ENCODE peak calls at places on chromosome 17, in five cellular contexts. One of them, this sample, is unnamed.

GRCh38 chr17:40819528-40820125 is 2.8 kb downstream of the KRT10 start:
- DNase-seq in trophoblast cell: peak; percentile 49
- DNase-seq in neuronal stem cell: no peak
- DNase-seq in H9: no peak
- DNase-seq in H1: no peak
- DNase-seq in this sample: peak; percentile 34

GRCh38 chr17:64777413-64778101 is 115.5 kb upstream of the SMURF2 start:
- DNase-seq in H1: no peak
- DNase-seq in neuronal stem cell: no peak
- DNase-seq in trophoblast cell: peak; percentile 32
- DNase-seq in H9: no peak
- DNase-seq in this sample: no peak

GRCh38 chr17:957856-958421 is 21.6 kb downstream of the NXN start:
- DNase-seq in trophoblast cell: no peak
- DNase-seq in H1: no peak
- DNase-seq in H9: no peak
- DNase-seq in neuronal stem cell: no peak
- DNase-seq in this sample: peak; percentile 47

GRCh38 chr17:20032636-20033035 is 23.5 kb downstream of the SPECC1 start:
- DNase-seq in trophoblast cell: no peak
- DNase-seq in neuronal stem cell: no peak
- DNase-seq in H9: no peak
- DNase-seq in H1: no peak
- DNase-seq in this sample: no peak

GRCh38 chr17:2357237-2357636 is 19.9 kb downstream of the SGSM2 start:
- DNase-seq in neuronal stem cell: no peak
- DNase-seq in H9: no peak
- DNase-seq in trophoblast cell: no peak
- DNase-seq in H1: no peak
- DNase-seq in this sample: no peak

GRCh38 chr17:50675627-50676026 is 32.1 kb downstream of the ANKRD40 start:
- DNase-seq in neuronal stem cell: no peak
- DNase-seq in H9: no peak
- DNase-seq in trophoblast cell: no peak
- DNase-seq in H1: no peak
- DNase-seq in this sample: no peak

GRCh38 chr17:73104450-73104849 is 12.0 kb upstream of the SLC39A11 start:
- DNase-seq in trophoblast cell: no peak
- DNase-seq in H9: no peak
- DNase-seq in neuronal stem cell: no peak
- DNase-seq in H1: no peak
- DNase-seq in this sample: no peak

GRCh38 chr17:6703751-6704150 is 9.4 kb downstream of the SLC13A5 start:
- DNase-seq in neuronal stem cell: no peak
- DNase-seq in H9: no peak
- DNase-seq in trophoblast cell: no peak
- DNase-seq in H1: no peak
- DNase-seq in this sample: no peak

GRCh38 chr17:50613596-50613995 is 21.1 kb upstream of the ABCC3 start:
- DNase-seq in H1: no peak
- DNase-seq in trophoblast cell: no peak
- DNase-seq in H9: no peak
- DNase-seq in neuronal stem cell: no peak
- DNase-seq in this sample: no peak

GRCh38 chr17:81049973-81050551 is 15.1 kb downstream of the BAIAP2 start:
- DNase-seq in neuronal stem cell: no peak
- DNase-seq in H1: no peak
- DNase-seq in H9: peak; percentile 48
- DNase-seq in trophoblast cell: peak; percentile 95
- DNase-seq in this sample: peak; percentile 72

GRCh38 chr17:2996208-2996855 is 67.1 kb downstream of the OR1D5 start:
- DNase-seq in H1: no peak
- DNase-seq in neuronal stem cell: no peak
- DNase-seq in H9: no peak
- DNase-seq in trophoblast cell: no peak
- DNase-seq in this sample: no peak

GRCh38 chr17:53722407-53722806 is 100.3 kb upstream of the KIF2B start:
- DNase-seq in H1: peak; percentile 21
- DNase-seq in H9: no peak
- DNase-seq in neuronal stem cell: no peak
- DNase-seq in trophoblast cell: no peak
- DNase-seq in this sample: peak; percentile 91

GRCh38 chr17:28969706-28970393 is 18.5 kb upstream of the PHF12 start:
- DNase-seq in trophoblast cell: peak; percentile 73
- DNase-seq in H9: no peak
- DNase-seq in H1: no peak
- DNase-seq in neuronal stem cell: no peak
- DNase-seq in this sample: no peak

GRCh38 chr17:74446551-74447500 is 14.9 kb downstream of the GPRC5C start:
- DNase-seq in trophoblast cell: no peak
- DNase-seq in H1: no peak
- DNase-seq in H9: no peak
- DNase-seq in neuronal stem cell: no peak
- DNase-seq in this sample: no peak

GRCh38 chr17:47882247-47882646 is 13.8 kb upstream of the SP2 start:
- DNase-seq in H9: no peak
- DNase-seq in neuronal stem cell: no peak
- DNase-seq in trophoblast cell: no peak
- DNase-seq in H1: no peak
- DNase-seq in this sample: peak; percentile 54

GRCh38 chr17:7590743-7591142 is 849 bp upstream of the SOX15 start:
- DNase-seq in H1: no peak
- DNase-seq in neuronal stem cell: peak; percentile 74
- DNase-seq in trophoblast cell: no peak
- DNase-seq in H9: peak; percentile 86
- DNase-seq in this sample: peak; percentile 54

GRCh38 chr17:81489012-81489968 is 23.3 kb downstream of the ACTG1 start:
- DNase-seq in H9: peak; percentile 69
- DNase-seq in H1: no peak
- DNase-seq in trophoblast cell: no peak
- DNase-seq in neuronal stem cell: no peak
- DNase-seq in this sample: no peak

GRCh38 chr17:46772013-46772878 is 46.2 kb downstream of the WNT3 start:
- DNase-seq in neuronal stem cell: peak; percentile 59
- DNase-seq in H1: peak; percentile 86
- DNase-seq in H9: peak; percentile 97
- DNase-seq in trophoblast cell: peak; percentile 30
- DNase-seq in this sample: peak; percentile 32

GRCh38 chr17:81603846-81604610 is 32.9 kb downstream of the NPLOC4 start:
- DNase-seq in H1: no peak
- DNase-seq in neuronal stem cell: no peak
- DNase-seq in H9: no peak
- DNase-seq in trophoblast cell: peak; percentile 90
- DNase-seq in this sample: no peak

GRCh38 chr17:5630434-5630833 is 46.1 kb upstream of the NLRP1 start:
- DNase-seq in trophoblast cell: peak; percentile 15
- DNase-seq in H9: no peak
- DNase-seq in neuronal stem cell: no peak
- DNase-seq in H1: no peak
- DNase-seq in this sample: no peak

GRCh38 chr17:19348081-19348650 is 14.4 kb downstream of the B9D1 start:
- DNase-seq in trophoblast cell: no peak
- DNase-seq in H1: no peak
- DNase-seq in H9: no peak
- DNase-seq in neuronal stem cell: no peak
- DNase-seq in this sample: no peak

GRCh38 chr17:15966879-15967248 is 21.9 kb downstream of the ADORA2B start:
- DNase-seq in H1: no peak
- DNase-seq in H9: peak; percentile 91
- DNase-seq in trophoblast cell: no peak
- DNase-seq in neuronal stem cell: no peak
- DNase-seq in this sample: no peak

GRCh38 chr17:29927546-29927945 is 2.5 kb downstream of the SSH2 start:
- DNase-seq in H1: no peak
- DNase-seq in neuronal stem cell: no peak
- DNase-seq in H9: no peak
- DNase-seq in trophoblast cell: no peak
- DNase-seq in this sample: peak; percentile 6

GRCh38 chr17:45705123-45706009 is 78.8 kb upstream of the CRHR1 start:
- DNase-seq in H9: no peak
- DNase-seq in trophoblast cell: peak; percentile 47
- DNase-seq in neuronal stem cell: no peak
- DNase-seq in H1: no peak
- DNase-seq in this sample: no peak

GRCh38 chr17:39150795-39151679 is at the start of gene PLXDC1:
- DNase-seq in H1: no peak
- DNase-seq in H9: no peak
- DNase-seq in trophoblast cell: no peak
- DNase-seq in neuronal stem cell: no peak
- DNase-seq in this sample: no peak

GRCh38 chr17:31598921-31599571 is 207.6 kb downstream of the RAB11FIP4 start:
- DNase-seq in trophoblast cell: peak; percentile 40
- DNase-seq in neuronal stem cell: no peak
- DNase-seq in H9: no peak
- DNase-seq in H1: no peak
- DNase-seq in this sample: peak; percentile 64

GRCh38 chr17:19306160-19307111 is 56.1 kb downstream of the B9D1 start:
- DNase-seq in H1: no peak
- DNase-seq in neuronal stem cell: no peak
- DNase-seq in H9: no peak
- DNase-seq in trophoblast cell: peak; percentile 27
- DNase-seq in this sample: no peak

GRCh38 chr17:60393840-60394529 is 2.1 kb upstream of the USP32 start:
- DNase-seq in H1: no peak
- DNase-seq in neuronal stem cell: no peak
- DNase-seq in trophoblast cell: peak; percentile 90
- DNase-seq in H9: no peak
- DNase-seq in this sample: no peak

GRCh38 chr17:80790981-80791742 is 200.5 kb upstream of the CHMP6 start:
- DNase-seq in H1: no peak
- DNase-seq in neuronal stem cell: no peak
- DNase-seq in trophoblast cell: no peak
- DNase-seq in H9: no peak
- DNase-seq in this sample: peak; percentile 36

GRCh38 chr17:38752930-38753506 is 477 bp downstream of the PSMB3 start:
- DNase-seq in H9: no peak
- DNase-seq in neuronal stem cell: no peak
- DNase-seq in trophoblast cell: no peak
- DNase-seq in H1: no peak
- DNase-seq in this sample: no peak

GRCh38 chr17:76530489-76530814 is 7.1 kb downstream of the CYGB start:
- DNase-seq in H1: no peak
- DNase-seq in trophoblast cell: no peak
- DNase-seq in neuronal stem cell: no peak
- DNase-seq in H9: no peak
- DNase-seq in this sample: no peak

GRCh38 chr17:29107933-29108805 is 65.2 kb downstream of the PIPOX start:
- DNase-seq in neuronal stem cell: no peak
- DNase-seq in H1: no peak
- DNase-seq in H9: no peak
- DNase-seq in trophoblast cell: peak; percentile 85
- DNase-seq in this sample: no peak

DNA sequence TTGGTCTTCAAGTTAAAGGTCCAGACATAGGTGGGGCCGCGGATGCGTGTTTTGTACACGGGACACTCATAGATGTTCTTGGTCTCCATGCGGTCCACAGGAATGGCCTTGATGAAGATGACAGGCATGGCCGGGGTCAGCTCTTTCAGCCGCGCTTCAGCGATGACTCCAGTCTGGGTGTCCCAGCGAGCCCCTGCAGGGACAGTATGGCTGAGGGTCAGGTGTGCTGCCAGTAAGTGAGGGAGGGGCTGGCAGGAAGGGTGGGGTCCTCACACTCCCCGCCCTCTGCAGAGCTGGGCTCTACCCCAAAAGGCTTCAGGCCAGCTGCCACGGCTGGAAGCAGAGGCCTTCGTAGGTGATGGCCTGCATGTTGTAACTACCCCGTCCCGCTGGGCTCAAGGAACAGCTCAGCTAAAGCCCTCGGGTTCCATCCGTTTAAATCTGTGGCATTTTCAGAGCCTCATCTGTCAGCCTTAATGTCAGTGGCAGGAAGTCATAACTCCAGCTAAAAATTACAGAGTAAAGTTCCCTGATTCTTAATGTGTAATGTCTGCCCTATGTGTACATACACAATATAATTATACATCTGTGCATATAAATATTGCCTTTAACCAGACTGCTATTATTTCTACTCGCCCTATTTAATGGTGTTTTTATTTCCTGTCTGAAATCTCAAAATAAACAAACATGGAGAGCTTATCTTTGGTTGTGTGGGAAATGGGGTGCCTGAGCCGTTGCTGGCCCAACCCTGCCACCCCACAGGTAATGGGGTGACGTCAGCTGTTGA is 45.7 kb downstream of the PGS1 start:
- DNase-seq in neuronal stem cell: no peak
- DNase-seq in H9: no peak
- DNase-seq in H1: no peak
- DNase-seq in trophoblast cell: no peak
- DNase-seq in this sample: no peak
- H2BK12ac ChIP-seq in neuronal stem cell: no peak overlapping the region
- H2BK12ac ChIP-seq in H9: no peak overlapping the region
- H2BK12ac ChIP-seq in H1: no peak overlapping the region
- H2BK12ac ChIP-seq in trophoblast cell: no peak overlapping the region
- H2BK12ac ChIP-seq in this sample: no peak overlapping the region

GRCh38 chr17:17190188-17190587 is 15.9 kb downstream of the PLD6 start:
- DNase-seq in H1: no peak
- DNase-seq in neuronal stem cell: no peak
- DNase-seq in H9: no peak
- DNase-seq in trophoblast cell: no peak
- DNase-seq in this sample: no peak
- H2BK120ac ChIP-seq in H1: no peak overlapping the region
- H2BK120ac ChIP-seq in neuronal stem cell: no peak overlapping the region
- H2BK120ac ChIP-seq in H9: no peak overlapping the region
- H2BK120ac ChIP-seq in trophoblast cell: peak overlapping the region; percentile 70
- H2BK120ac ChIP-seq in this sample: peak overlapping the region; percentile 68

GRCh38 chr17:11351479-11351878 is 110.5 kb downstream of the SHISA6 start:
- DNase-seq in trophoblast cell: no peak
- DNase-seq in H1: no peak
- DNase-seq in H9: no peak
- DNase-seq in neuronal stem cell: no peak
- DNase-seq in this sample: no peak
- H2BK12ac ChIP-seq in trophoblast cell: no peak overlapping the region
- H2BK12ac ChIP-seq in H1: no peak overlapping the region
- H2BK12ac ChIP-seq in H9: no peak overlapping the region
- H2BK12ac ChIP-seq in neuronal stem cell: no peak overlapping the region
- H2BK12ac ChIP-seq in this sample: no peak overlapping the region

GRCh38 chr17:56754523-56755208 is 79.1 kb downstream of the C17orf67 start:
- DNase-seq in H9: no peak
- DNase-seq in H1: no peak
- DNase-seq in neuronal stem cell: no peak
- DNase-seq in trophoblast cell: no peak
- DNase-seq in this sample: peak; percentile 83
- H2BK120ac ChIP-seq in H9: no peak overlapping the region
- H2BK120ac ChIP-seq in H1: no peak overlapping the region
- H2BK120ac ChIP-seq in neuronal stem cell: no peak overlapping the region
- H2BK120ac ChIP-seq in trophoblast cell: peak overlapping the region; percentile 98
- H2BK120ac ChIP-seq in this sample: peak overlapping the region; percentile 86